ENCODE peak calls at places on chromosomes 2 and 18, in four cellular contexts. E is stomach, P is pancreas, V is sigmoid colon. L is an unnamed sample.
A peak's percentile ranks its signal among the peaks of the same experiment; 100 is the strongest.

GRCh38 chr18:79933765-79934164 is 17.7 kb downstream of the SLC66A2 start:
- DNase-seq in E (no peak), P (peak; percentile 68), V (peak; percentile 40), L (no peak)

GRCh38 chr2:152098798-152099654 is at the start of gene CACNB4:
- DNase-seq in E (peak; percentile 29), P (peak; percentile 25), V (no peak), L (no peak)

GRCh38 chr2:44398243-44398897 is 36.6 kb downstream of the CAMKMT start:
- DNase-seq in E (no peak), P (no peak), V (no peak), L (no peak)

GRCh38 chr18:22314406-22314805 is 103.3 kb downstream of the CTAGE1 start:
- DNase-seq in E (no peak), P (no peak), V (no peak), L (peak; percentile 85)

GRCh38 chr2:234240917-234241316 is 190.4 kb downstream of the SPP2 start:
- DNase-seq in E (no peak), P (no peak), V (no peak), L (peak; percentile 32)

GRCh38 chr2:39688181-39688580 is 22.5 kb downstream of the TMEM178A start:
- DNase-seq in E (no peak), P (no peak), V (no peak), L (no peak)

GRCh38 chr2:224925822-224926124 is 116.5 kb downstream of the DOCK10 start:
- DNase-seq in E (no peak), P (no peak), V (no peak), L (no peak)

GRCh38 chr2:127145255-127145899 is 38.4 kb upstream of the BIN1 start:
- DNase-seq in E (no peak), P (no peak), V (no peak), L (no peak)

GRCh38 chr2:85744771-85745601 is 8.8 kb upstream of the ATOH8 start:
- DNase-seq in E (no peak), P (no peak), V (peak; percentile 86), L (no peak)

GRCh38 chr2:159030674-159031380 is 62.4 kb downstream of the TANC1 start:
- DNase-seq in E (peak; percentile 40), P (no peak), V (peak; percentile 68), L (no peak)

GRCh38 chr18:72672364-72673151 is 128.4 kb upstream of the CBLN2 start:
- DNase-seq in E (no peak), P (no peak), V (no peak), L (no peak)

GRCh38 chr2:220555961-220556360 is 928.5 kb downstream of the SLC4A3 start:
- DNase-seq in E (no peak), P (no peak), V (no peak), L (no peak)

DNA sequence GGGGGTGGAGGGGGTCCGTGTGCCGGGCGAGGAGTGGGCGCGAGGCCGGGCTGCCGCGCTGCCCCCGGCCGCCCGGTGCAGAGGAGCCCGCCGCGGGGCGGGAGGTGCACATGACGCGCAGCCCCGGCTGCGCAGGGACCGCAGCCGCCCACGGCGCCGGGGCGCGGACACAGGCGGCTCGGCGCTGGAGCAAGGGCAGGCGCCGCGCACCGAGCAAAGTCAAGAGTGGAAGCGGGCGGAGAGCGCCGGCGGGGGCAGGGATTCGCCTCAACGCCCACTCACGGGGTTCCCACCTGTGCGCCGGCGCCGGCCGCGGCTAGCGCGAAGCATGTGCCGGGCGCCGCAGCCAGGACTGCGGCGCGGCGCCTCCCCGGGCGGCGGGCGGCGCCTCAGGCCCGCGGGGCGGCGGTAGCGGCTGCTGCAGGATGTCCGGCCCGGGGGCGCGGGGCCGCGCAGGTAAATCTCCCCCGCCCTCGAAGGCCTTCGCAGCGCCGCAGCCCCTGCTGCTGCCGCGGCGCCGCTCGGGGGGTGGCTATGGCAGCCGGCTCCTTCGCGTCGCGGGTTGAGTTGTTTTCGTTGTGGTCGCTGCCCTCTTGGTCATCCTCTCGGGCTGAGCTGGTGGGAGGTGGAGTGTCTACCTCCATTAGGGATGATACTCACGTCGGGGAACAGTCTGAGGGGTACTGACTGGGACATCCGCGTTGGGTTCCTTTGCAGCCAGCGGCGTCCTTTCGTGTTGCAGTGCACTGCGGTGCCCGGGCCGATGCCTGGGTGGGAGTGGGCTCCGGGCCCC is 216.3 kb upstream of the DTNA start:
- DNase-seq in E (no peak), P (peak; percentile 70), V (peak; percentile 52), L (no peak)
- TF ChIP-seq CTCF in E (no peak), P (no peak), V (no peak), L (no peak)

DNA sequence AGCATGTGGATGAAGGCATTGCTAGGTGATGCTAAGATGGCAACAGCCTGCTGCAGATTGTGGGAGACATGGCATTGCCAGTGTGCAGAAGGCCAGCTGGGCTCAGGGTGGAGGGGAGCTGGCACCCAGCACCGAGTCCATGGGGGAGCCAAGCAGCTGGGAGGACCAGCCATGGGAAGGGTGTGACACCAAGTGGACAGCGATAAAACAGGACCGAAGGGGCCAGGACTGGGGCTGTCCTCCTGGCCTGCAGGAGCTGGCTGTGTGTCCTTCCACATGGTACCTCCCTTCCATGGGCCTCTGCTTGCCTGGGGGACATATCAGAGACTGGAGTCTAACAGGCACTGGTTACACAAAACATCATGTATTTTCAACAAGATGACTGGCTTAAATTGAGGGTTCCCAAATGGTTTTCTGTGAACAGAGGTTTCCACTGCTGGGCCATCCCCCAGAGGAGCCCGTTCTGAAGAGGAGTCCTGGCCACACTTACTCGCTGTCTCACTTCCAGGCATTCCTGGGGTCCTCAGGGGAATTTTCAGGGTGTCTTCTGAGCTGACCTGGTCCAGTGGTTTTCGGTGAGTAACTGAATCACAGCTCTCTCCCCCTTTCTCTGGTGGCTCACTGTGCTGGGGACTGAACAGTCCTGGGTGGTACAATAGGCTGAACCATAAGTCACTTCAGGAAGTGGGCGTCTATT is 60.4 kb upstream of the TNP1 start:
- DNase-seq in E (no peak), P (no peak), V (no peak), L (no peak)
- H3K4me3 ChIP-seq in E (no peak overlapping the region), P (no peak overlapping the region), V (no peak overlapping the region), L (no peak overlapping the region)

GRCh38 chr2:88212251-88212790 is 42.2 kb downstream of the THNSL2 start:
- DNase-seq in E (no peak), P (no peak), V (no peak), L (no peak)
- TF ChIP-seq CTCF in E (no peak), P (no peak), V (no peak), L (peak; percentile 66)

DNA sequence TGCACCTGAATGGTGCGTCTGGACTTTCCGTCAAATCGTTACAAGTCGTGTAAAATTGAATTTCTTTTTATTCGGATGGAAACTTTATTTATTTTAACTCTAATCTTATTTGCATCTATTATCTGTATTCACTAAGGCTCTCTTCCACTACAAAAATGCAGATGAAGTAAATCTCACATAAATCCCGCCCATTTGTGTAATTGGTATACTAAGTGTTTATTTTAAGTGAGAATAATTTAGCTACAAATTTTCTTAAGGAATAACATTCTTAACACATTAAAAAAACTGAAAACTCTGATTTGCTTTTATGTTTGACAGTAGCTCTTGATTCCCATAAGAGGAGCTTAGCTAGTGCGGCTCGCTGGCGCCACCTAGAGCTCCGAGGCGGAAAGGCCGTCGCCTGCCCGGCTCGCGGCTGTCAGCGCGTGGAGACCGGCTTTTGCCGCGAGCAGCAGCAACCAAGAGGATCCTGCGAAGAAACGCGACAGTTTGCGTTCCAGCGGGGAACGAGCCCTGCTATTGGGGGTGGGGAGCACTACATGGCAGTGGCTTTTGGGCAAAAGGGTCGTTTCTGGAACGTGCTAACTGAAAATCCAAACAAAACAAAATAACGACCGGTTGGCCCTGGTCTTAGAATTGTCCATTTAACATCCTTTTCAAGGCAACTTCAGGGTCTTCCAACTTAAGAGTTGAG is 6.7 kb downstream of the SP9 start:
- DNase-seq in E (peak; percentile 91), P (peak; percentile 85), V (peak; percentile 91), L (peak; percentile 47)
- H3K4me3 ChIP-seq in E (no peak overlapping the region), P (no peak overlapping the region), V (no peak overlapping the region), L (peak overlapping the region; percentile 33)

DNA sequence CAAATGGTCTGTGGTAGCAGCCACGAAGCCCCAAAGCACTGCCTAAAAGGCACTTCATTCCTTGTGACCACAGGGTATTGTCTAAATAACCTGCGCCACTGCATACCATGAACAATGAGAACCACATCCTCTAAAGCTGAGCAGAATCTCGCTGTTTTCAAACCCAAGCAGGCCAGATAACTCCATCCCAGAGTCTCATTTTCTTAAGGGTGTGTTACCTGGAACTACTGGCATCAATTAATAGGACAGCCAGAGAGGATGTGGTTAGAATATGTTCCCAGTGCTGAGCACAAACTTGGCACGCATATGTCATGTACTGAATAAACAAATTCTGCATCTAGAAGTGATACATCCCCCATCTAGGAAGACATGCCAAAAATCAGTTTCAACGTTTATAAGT is 13.0 kb downstream of the VPS4B start:
- DNase-seq in E (no peak), P (no peak), V (no peak), L (no peak)
- TF ChIP-seq CTCF in E (no peak), P (no peak), V (no peak), L (no peak)

GRCh38 chr18:60189840-60190239 is 182.7 kb downstream of the MC4R start:
- DNase-seq in E (no peak), P (no peak), V (no peak), L (no peak)
- H3K4me3 ChIP-seq in E (no peak overlapping the region), P (no peak overlapping the region), V (no peak overlapping the region), L (no peak overlapping the region)

GRCh38 chr18:74549591-74550104 is 15.3 kb downstream of the CNDP1 start:
- DNase-seq in E (no peak), P (no peak), V (no peak), L (no peak)

GRCh38 chr18:74550886-74551285 is 16.6 kb downstream of the CNDP1 start:
- DNase-seq in E (no peak), P (no peak), V (no peak), L (no peak)

GRCh38 chr18:74556166-74556565 is 21.9 kb downstream of the CNDP1 start:
- DNase-seq in E (no peak), P (no peak), V (no peak), L (no peak)

GRCh38 chr18:74546751-74547530 is 12.6 kb downstream of the CNDP1 start:
- DNase-seq in E (peak; percentile 44), P (no peak), V (no peak), L (no peak)

DNA sequence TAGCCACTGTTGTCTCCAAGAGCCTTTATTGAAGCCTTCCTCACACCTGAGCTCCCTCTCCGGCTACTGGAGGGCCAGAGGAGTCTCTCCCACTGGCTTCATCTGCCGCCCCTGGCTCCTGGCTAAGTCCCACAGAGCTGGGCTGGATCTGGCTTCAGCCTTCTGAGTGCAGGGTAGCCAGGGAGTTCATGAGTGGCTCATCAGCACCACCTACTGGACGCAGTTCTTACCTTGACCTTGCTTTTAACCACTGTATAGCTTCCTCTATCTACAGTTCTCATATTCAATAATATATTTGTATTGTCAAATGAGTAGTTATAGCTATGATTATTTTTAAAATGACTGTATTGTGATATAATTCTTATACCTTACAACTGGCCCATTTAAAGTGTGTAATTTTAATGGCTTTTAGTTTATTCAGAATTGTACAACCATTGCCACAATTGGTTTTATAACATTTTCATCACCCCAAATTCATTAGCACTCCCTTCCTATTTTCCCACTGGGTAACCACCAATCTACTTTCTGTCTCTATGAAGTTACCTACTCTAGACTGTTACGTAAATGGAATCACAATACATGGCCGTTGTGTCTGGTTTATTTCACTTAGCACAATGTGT is 17.7 kb downstream of the CNDP1 start:
- DNase-seq in E (peak; percentile 92), P (peak; percentile 82), V (peak; percentile 87), L (peak; percentile 54)
- TF ChIP-seq CTCF in E (no peak), P (peak; percentile 56), V (peak; percentile 71), L (peak; percentile 90)

L was measured in AG04450.